ENCODE peak calls at places on chromosomes 1 and 21, in ten cellular contexts. Q is breast epithelium, V is GM12878, T is stomach, Z is GM12892, W is H1, B is spleen, K is suprapubic skin, G is sigmoid colon, L is endothelial cell of umbilical vein. N is an unnamed sample.

GRCh38 chr1:245716561-245716960 is 561.8 kb downstream of the KIF26B start:
- DNase-seq in Q (no peak), V (no peak), T (no peak), Z (no peak), W (no peak), B (no peak), K (no peak), G (no peak), L (no peak), N (no peak)

GRCh38 chr1:49351744-49352143 is 575.1 kb upstream of the BEND5 start:
- DNase-seq in Q (no peak), V (no peak), T (no peak), Z (no peak), W (no peak), B (no peak), K (no peak), G (no peak), L (no peak), N (no peak)

GRCh38 chr21:39175154-39175553 is 8.1 kb downstream of the PSMG1 start:
- DNase-seq in Q (no peak), V (no peak), T (no peak), Z (no peak), W (no peak), B (no peak), K (no peak), G (no peak), L (peak; percentile 44), N (no peak)

GRCh38 chr1:230821346-230821745 is 47.0 kb downstream of the C1orf198 start:
- DNase-seq in Q (no peak), V (no peak), T (no peak), Z (no peak), W (no peak), B (no peak), K (no peak), G (no peak), L (no peak), N (no peak)

GRCh38 chr1:112575154-112575804 is 43.7 kb downstream of the ST7L start:
- DNase-seq in Q (no peak), V (no peak), T (no peak), Z (no peak), W (no peak), B (no peak), K (no peak), G (no peak), L (peak; percentile 45), N (no peak)

GRCh38 chr1:66396212-66396890 is 137.6 kb upstream of the SGIP1 start:
- DNase-seq in Q (no peak), V (peak; percentile 71), T (no peak), Z (no peak), W (no peak), B (no peak), K (no peak), G (no peak), L (no peak), N (no peak)

GRCh38 chr1:94962745-94963265 is 35.9 kb upstream of the CNN3 start:
- DNase-seq in Q (no peak), V (peak; percentile 64), T (peak; percentile 39), Z (peak; percentile 29), W (no peak), B (no peak), K (no peak), G (no peak), L (peak; percentile 75), N (peak; percentile 16)

GRCh38 chr21:14070049-14070893 is 140.5 kb downstream of the LIPI start:
- DNase-seq in Q (no peak), V (no peak), T (no peak), Z (no peak), W (peak; percentile 44), B (no peak), K (no peak), G (no peak), L (no peak), N (no peak)

GRCh38 chr1:94020764-94021579 is 100.0 kb downstream of the ABCA4 start:
- DNase-seq in Q (no peak), V (no peak), T (no peak), Z (no peak), W (no peak), B (no peak), K (no peak), G (no peak), L (peak; percentile 83), N (no peak)

GRCh38 chr1:36522461-36523229 is 39.9 kb upstream of the CSF3R start:
- DNase-seq in Q (no peak), V (no peak), T (peak; percentile 14), Z (no peak), W (no peak), B (no peak), K (no peak), G (peak; percentile 15), L (no peak), N (no peak)

GRCh38 chr21:42799516-42799915 is 79.8 kb downstream of the WDR4 start:
- DNase-seq in Q (no peak), V (peak; percentile 26), T (no peak), Z (no peak), W (peak; percentile 35), B (no peak), K (no peak), G (no peak), L (no peak), N (no peak)

DNA sequence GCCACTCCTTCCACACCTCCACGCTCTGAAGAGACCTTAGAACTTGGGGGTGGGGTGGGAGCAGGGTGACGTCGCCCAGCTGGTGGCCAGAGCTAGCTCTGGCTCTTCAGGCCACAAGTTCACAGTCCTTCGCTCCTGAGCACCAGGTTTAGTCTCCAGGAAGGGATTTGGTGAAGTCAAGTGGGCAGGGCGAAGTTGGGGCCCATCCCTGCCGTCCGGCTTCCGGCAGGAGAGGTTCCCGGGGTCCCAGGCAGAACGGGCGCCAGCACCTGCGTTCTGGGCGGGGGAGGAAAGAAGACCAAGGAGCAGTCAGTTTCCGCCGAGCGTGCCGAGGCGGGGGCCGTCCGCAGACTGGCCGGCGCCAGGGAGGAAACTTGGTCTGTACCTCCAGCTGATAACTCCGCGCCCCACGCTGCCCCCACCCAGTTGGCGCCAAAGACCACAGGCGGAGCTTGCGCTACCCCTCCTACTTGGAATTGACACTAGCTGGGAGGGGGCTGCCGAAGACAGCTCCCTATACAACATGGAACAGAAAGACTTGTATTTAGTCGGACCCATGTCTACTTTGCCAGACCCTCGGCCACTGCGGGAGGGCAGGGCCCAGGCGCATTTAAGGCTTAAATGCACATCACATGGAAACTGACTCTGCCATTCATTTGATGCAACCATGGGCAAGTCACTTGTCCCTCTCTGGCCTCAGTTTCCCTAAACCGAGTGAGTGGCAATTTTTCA is 995 bp downstream of the ID3 start:
- DNase-seq in Q (no peak), V (no peak), T (peak; percentile 73), Z (no peak), W (no peak), B (peak; percentile 89), K (peak; percentile 77), G (peak; percentile 72), L (peak; percentile 82), N (no peak)
- TF ChIP-seq POLR2A in Q (no peak), V (peak; percentile 78), T (no peak), Z (peak; percentile 63), W (no peak), B (no peak), K (no peak), G (peak; percentile 43), L (peak; percentile 94), N (peak; percentile 50)

GRCh38 chr1:27221098-27221497 is 13.3 kb upstream of the WDTC1 start:
- DNase-seq in Q (no peak), V (no peak), T (no peak), Z (no peak), W (no peak), B (no peak), K (no peak), G (no peak), L (no peak), N (no peak)
- TF ChIP-seq POLR2AphosphoS5 in Q (no peak), V (no peak), T (no peak), Z (no peak), W (no peak), B (no peak), K (no peak), G (no peak), L (no peak), N (no peak)

DNA sequence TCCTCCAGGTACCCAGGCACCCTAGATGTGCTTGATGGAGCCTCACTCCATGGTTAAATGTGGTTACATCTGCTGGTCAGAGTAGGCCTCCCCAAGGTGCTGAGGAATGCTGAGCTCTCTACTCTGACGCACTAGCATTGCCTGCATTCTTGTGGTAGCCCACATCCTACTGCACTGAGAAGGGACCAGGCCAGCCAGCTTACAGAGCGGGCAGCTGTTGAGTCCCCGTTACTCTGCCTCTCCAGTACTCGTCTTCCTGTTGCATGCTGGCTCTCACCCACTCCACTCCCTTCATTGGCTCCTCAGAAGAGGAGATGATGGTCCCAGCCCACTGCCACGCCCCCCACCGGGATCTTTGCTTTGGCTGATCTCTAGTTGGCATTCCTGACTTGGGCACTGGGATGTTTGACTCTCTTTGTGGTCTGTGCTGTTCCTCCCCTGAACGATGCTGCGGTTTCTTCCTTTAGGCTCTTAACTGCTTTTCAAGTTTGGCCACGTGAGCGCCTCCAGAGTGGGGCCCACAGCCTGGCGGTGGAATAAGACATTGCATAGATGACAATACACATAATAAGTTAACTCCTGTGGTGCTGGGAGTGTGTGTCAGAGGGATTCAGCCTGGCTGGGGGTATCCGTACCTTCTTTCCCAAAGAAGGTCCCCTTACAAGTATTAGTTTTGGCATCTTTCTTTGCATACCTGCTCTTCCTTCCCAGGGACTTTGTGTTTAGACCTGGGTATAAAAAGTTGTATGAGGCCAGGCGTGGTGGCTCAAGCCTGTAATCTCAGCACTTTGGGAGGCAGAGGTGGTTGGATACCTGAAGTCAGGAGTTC is 18.6 kb downstream of the AZIN2 start:
- DNase-seq in Q (peak; percentile 69), V (peak; percentile 64), T (peak; percentile 34), Z (no peak), W (peak; percentile 52), B (peak; percentile 83), K (no peak), G (no peak), L (no peak), N (no peak)
- TF ChIP-seq POLR2A in Q (no peak), V (peak; percentile 21), T (no peak), Z (peak; percentile 31), W (no peak), B (no peak), K (no peak), G (no peak), L (no peak), N (no peak)

DNA sequence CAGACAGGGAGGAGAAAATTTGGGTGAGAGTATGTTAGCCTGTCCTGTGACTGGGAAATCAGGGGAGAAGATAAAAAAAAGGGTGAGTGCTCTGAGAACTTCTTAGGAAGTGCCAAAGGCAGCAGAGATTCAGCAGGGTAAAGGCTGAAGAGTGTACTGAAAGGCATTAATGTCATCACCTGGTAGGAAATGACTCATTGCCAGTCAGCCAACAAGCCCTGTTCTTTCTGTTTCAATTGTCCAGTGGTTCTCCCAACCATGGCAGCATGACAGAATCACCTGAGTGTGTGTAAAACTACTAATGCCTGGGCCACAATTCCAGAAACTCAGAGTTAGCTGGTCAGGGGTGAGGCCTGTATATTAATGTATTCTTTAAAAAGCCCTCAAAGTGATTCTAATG is 83.5 kb downstream of the INTS7 start:
- DNase-seq in Q (no peak), V (no peak), T (no peak), Z (no peak), W (no peak), B (no peak), K (no peak), G (no peak), L (peak; percentile 67), N (no peak)
- TF ChIP-seq POLR2AphosphoS5 in Q (no peak), V (no peak), T (no peak), Z (no peak), W (no peak), B (no peak), K (no peak), G (no peak), L (no peak), N (no peak)

GRCh38 chr1:10663668-10664035 is 132.8 kb downstream of the CASZ1 start:
- DNase-seq in Q (no peak), V (no peak), T (peak; percentile 67), Z (no peak), W (peak; percentile 81), B (no peak), K (no peak), G (peak; percentile 93), L (no peak), N (no peak)
- TF ChIP-seq POLR2A in Q (no peak), V (no peak), T (no peak), Z (no peak), W (no peak), B (no peak), K (no peak), G (peak; percentile 54), L (no peak), N (no peak)

N was measured in GM12891.